ENCODE peak calls at places on chromosomes 13 and 19, in eight cellular contexts. L is choroid plexus epithelial cell; C is CD4-positive, alpha-beta T cell; E is upper lobe of left lung; A is nephron progenitor cell; Y is AG04450; K is mucosa of descending colon; D is HCT116. F is an unnamed sample.

GRCh38 chr19:7340959-7341837 is 7.5 kb upstream of the ARHGEF18 start:
- DNase-seq in D (peak), L (peak), C (peak), K (peak), A (peak), Y (peak), E (no peak), F (peak)

GRCh38 chr19:58227964-58228583 is 640 bp upstream of the ZNF544 start:
- DNase-seq in Y (no peak), L (peak), C (no peak), K (no peak), A (no peak), E (no peak), D (no peak), F (no peak)

GRCh38 chr13:95298971-95299627 is 2.2 kb downstream of the ABCC4 start:
- DNase-seq in C (no peak), A (no peak), Y (peak), L (peak), K (no peak), E (no peak), D (peak), F (no peak)

GRCh38 chr13:106373304-106373988 is 162.0 kb downstream of the EFNB2 start:
- DNase-seq in K (no peak), L (peak), Y (no peak), A (peak), D (no peak), C (no peak), E (no peak), F (peak)

GRCh38 chr13:100040196-100040595 is 48.7 kb upstream of the PCCA start:
- DNase-seq in C (no peak), L (peak), E (no peak), Y (no peak), D (no peak), K (no peak), A (no peak), F (no peak)

GRCh38 chr13:32175307-32175706 is 139.9 kb downstream of the ZAR1L start:
- DNase-seq in E (no peak), C (no peak), A (peak), D (no peak), Y (no peak), K (no peak), L (no peak), F (no peak)

GRCh38 chr19:55913643-55914268 is 18.4 kb downstream of the NLRP13 start:
- DNase-seq in C (no peak), E (no peak), A (no peak), D (peak), K (peak), Y (no peak), L (no peak), F (no peak)

GRCh38 chr13:91845612-91846011 is 447.2 kb downstream of the GPC5 start:
- DNase-seq in L (no peak), K (no peak), D (no peak), E (no peak), C (no peak), Y (no peak), A (no peak), F (no peak)

GRCh38 chr13:90055121-90055520 is 1292.4 kb upstream of the MIR17HG start:
- DNase-seq in E (no peak), K (no peak), D (peak), L (peak), Y (no peak), C (no peak), A (no peak), F (no peak)

GRCh38 chr13:20492641-20493040 is 33.0 kb downstream of the CRYL1 start:
- DNase-seq in D (peak), Y (no peak), K (no peak), C (no peak), E (no peak), L (peak), A (peak), F (peak)

GRCh38 chr19:10227215-10227971 is 3.7 kb downstream of the S1PR2 start:
- DNase-seq in E (peak), Y (no peak), L (peak), A (peak), C (no peak), D (no peak), K (no peak), F (no peak)

GRCh38 chr13:112903071-112903577 is 65.9 kb upstream of the MCF2L start:
- DNase-seq in L (no peak), A (no peak), C (no peak), E (no peak), D (no peak), Y (no peak), K (no peak), F (no peak)

GRCh38 chr13:96020941-96021340 is 32.3 kb downstream of the UGGT2 start:
- DNase-seq in K (no peak), L (no peak), E (no peak), C (no peak), A (no peak), D (no peak), Y (no peak), F (no peak)

GRCh38 chr13:31627097-31627496 is 112.2 kb upstream of the RXFP2 start:
- DNase-seq in K (no peak), D (no peak), Y (no peak), L (peak), A (no peak), E (no peak), C (no peak), F (no peak)

GRCh38 chr13:78194904-78195639 is 276.4 kb upstream of the EDNRB start:
- DNase-seq in L (peak), E (no peak), K (no peak), C (no peak), A (no peak), D (no peak), Y (no peak), F (no peak)

GRCh38 chr19:16185925-16186234 is 670 bp downstream of the FAM32A start:
- DNase-seq in C (no peak), D (no peak), A (no peak), Y (no peak), L (no peak), K (no peak), E (no peak), F (no peak)

GRCh38 chr13:107205318-107206112 is 637.6 kb upstream of the ARGLU1 start:
- DNase-seq in L (peak), D (no peak), Y (peak), C (peak), K (peak), E (peak), A (peak), F (peak)

GRCh38 chr13:98432638-98433037 is 144.3 kb downstream of the STK24 start:
- DNase-seq in Y (no peak), E (no peak), A (no peak), K (no peak), L (no peak), D (no peak), C (no peak), F (no peak)

GRCh38 chr13:113464476-113464875 is 11.2 kb upstream of the ADPRHL1 start:
- DNase-seq in D (no peak), K (no peak), L (no peak), Y (no peak), C (no peak), E (no peak), A (no peak), F (no peak)

GRCh38 chr19:23762884-23763711 is 4.4 kb upstream of the ZNF681 start:
- DNase-seq in K (peak), D (no peak), A (peak), Y (no peak), C (peak), L (peak), E (peak), F (peak)

GRCh38 chr19:57815247-57816075 is 748 bp upstream of the ZNF552 start:
- DNase-seq in E (no peak), Y (no peak), D (no peak), C (no peak), L (no peak), A (no peak), K (no peak), F (no peak)

GRCh38 chr13:41554626-41555386 is 97.5 kb downstream of the RGCC start:
- DNase-seq in K (no peak), D (no peak), A (no peak), Y (no peak), L (no peak), C (no peak), E (no peak), F (no peak)
- TF ChIP-seq CTCF in K (no peak), D (no peak), A (no peak), Y (no peak), L (no peak), C (no peak), E (no peak), F (no peak)

GRCh38 chr19:8342684-8343482 is at the start of gene KANK3:
- DNase-seq in L (peak), D (peak), K (peak), A (peak), Y (peak), E (peak), C (peak), F (peak)
- TF ChIP-seq CTCF in L (no peak), D (no peak), K (no peak), A (no peak), Y (no peak), E (no peak), C (no peak), F (no peak)

GRCh38 chr13:43800828-43801227 is 14.1 kb upstream of the ENOX1 start:
- DNase-seq in K (no peak), D (no peak), A (no peak), L (no peak), C (no peak), Y (no peak), E (no peak), F (no peak)

GRCh38 chr13:43805071-43805468 is 18.3 kb upstream of the ENOX1 start:
- DNase-seq in L (peak), K (no peak), D (peak), E (no peak), Y (peak), A (no peak), C (no peak), F (no peak)

GRCh38 chr13:43805681-43806128 is 18.9 kb upstream of the ENOX1 start:
- DNase-seq in Y (no peak), A (no peak), D (no peak), C (no peak), E (no peak), L (peak), K (no peak), F (no peak)

GRCh38 chr13:43802511-43802910 is 15.7 kb upstream of the ENOX1 start:
- DNase-seq in K (no peak), L (no peak), D (no peak), Y (no peak), E (no peak), A (no peak), C (no peak), F (no peak)

DNA sequence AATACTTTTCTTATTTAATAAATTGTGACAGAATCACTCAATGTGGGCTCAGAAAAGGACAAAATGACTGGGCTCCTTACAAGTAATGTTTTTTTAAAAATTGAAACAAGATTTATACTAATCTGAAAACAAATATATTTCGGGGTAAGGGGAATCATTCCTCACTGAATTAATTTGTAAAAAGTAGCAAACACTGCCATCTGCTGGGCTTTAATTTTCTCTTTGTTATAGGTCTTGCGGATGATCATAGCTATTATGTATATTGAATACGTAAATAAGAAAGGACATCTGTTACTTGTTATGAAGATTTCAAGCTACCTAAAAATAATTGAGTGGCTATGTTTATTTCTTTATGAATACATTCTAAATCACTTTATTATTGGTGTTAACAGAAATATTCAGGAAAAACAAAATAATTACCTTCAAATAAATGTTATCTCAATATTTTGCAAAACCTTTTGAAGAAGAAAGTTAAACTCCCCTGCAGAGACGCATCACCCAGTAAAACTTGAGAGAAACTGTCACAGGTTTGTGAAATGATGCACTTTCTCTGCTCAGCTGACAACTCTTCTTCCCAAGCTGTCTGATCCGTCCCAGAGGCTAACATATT is 17.8 kb upstream of the ENOX1 start:
- DNase-seq in D (peak), Y (peak), K (no peak), C (no peak), A (no peak), L (peak), E (no peak), F (no peak)
- TF ChIP-seq CTCF in D (peak), Y (peak), K (no peak), C (peak), A (peak), L (peak), E (peak), F (peak)

GRCh38 chr19:45864629-45865082 is 530 bp downstream of the FOXA3 start:
- DNase-seq in C (no peak), K (no peak), Y (no peak), E (no peak), A (no peak), L (no peak), D (no peak), F (no peak)

GRCh38 chr19:45862271-45862563 is 730 bp downstream of the SYMPK start:
- DNase-seq in K (peak), E (no peak), C (no peak), A (no peak), L (no peak), D (no peak), Y (no peak), F (no peak)

GRCh38 chr19:45863335-45863839 is 440 bp upstream of the SYMPK start:
- DNase-seq in D (no peak), Y (no peak), C (no peak), L (no peak), K (no peak), A (no peak), E (no peak), F (no peak)

GRCh38 chr19:45863840-45864628 is at the start of gene FOXA3:
- DNase-seq in L (peak), Y (no peak), A (peak), E (peak), D (no peak), K (peak), C (no peak), F (peak)

GRCh38 chr19:45862564-45863334 is at the start of gene SYMPK:
- DNase-seq in A (peak), E (peak), Y (peak), C (peak), D (peak), K (peak), L (peak), F (peak)
- TF ChIP-seq CTCF in A (no peak), E (no peak), Y (no peak), C (no peak), D (no peak), K (peak), L (no peak), F (no peak)

GRCh38 chr13:38872693-38873092 is 117.9 kb downstream of the STOML3 start:
- DNase-seq in L (peak), A (peak), D (peak), K (no peak), C (peak), E (no peak), Y (no peak), F (peak)
- TF ChIP-seq CTCF in L (peak), A (peak), D (peak), K (no peak), C (peak), E (no peak), Y (peak), F (peak)

GRCh38 chr19:49676136-49676689 is 858 bp upstream of the PRMT1 start:
- DNase-seq in A (peak), K (peak), L (peak), Y (peak), C (no peak), D (peak), E (no peak), F (peak)

GRCh38 chr19:49678970-49679831 is 2.1 kb downstream of the PRMT1 start:
- DNase-seq in A (no peak), K (no peak), E (no peak), C (no peak), L (no peak), D (no peak), Y (no peak), F (no peak)

GRCh38 chr19:49677901-49678674 is 1.0 kb downstream of the PRMT1 start:
- DNase-seq in C (peak), K (peak), Y (no peak), A (peak), L (peak), D (no peak), E (no peak), F (peak)

GRCh38 chr19:49676690-49677231 is 310 bp upstream of the PRMT1 start:
- DNase-seq in A (peak), K (peak), D (peak), Y (peak), L (peak), C (peak), E (peak), F (peak)

GRCh38 chr19:49677232-49677881 is at the start of gene PRMT1:
- DNase-seq in C (no peak), E (peak), D (no peak), K (peak), Y (no peak), A (peak), L (peak), F (peak)
- TF ChIP-seq CTCF in C (no peak), E (no peak), D (no peak), K (no peak), Y (no peak), A (no peak), L (no peak), F (no peak)

DNA sequence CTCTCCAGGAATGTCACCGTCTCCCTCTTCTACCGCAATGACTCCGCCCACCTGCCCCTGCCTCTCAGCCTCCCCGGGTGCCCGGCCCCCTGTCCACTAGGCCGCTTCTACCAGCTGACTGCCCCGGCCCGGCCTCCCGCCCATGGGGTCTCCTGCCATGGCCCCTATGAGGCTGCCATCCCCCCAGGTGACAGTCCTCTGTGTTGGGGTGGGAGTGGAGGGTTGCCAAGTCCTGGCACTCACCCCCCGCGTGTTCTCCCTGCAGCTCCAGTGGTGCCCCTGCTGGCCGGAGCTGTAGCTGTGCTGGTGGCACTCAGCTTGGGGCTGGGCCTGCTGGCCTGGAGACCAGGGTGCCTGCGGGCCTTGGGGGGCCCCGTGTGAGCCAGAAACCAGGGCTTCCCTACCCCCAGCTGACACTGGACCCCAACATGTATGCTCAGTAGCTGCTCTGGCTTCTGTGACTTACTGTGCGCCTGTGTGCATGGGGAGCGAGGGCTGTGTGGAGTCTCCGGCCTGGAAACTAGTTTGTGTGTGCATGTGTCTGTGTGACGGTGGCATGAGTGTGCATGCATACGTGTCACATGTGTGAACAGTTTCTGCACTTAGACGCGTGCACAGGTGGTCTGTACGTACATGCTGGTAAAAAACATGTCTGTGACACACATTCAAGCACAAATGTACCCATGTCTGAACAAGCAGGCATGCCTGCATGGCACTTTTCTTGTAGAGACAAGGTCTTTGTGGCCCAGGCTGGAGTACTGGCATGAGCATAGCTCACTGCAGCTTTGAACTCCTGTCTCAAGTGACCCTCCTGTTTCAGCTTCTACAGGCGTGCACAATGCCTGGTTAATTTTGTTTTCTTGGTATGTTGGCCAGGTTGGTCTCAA is 4.8 kb downstream of the ACP4 start:
- DNase-seq in C (no peak), Y (no peak), A (no peak), D (no peak), L (no peak), K (peak), E (peak), F (no peak)
- TF ChIP-seq CTCF in C (no peak), Y (peak), A (no peak), D (peak), L (peak), K (no peak), E (no peak), F (no peak)

GRCh38 chr19:41701401-41702075 is 6.9 kb upstream of the CEACAM5 start:
- DNase-seq in A (no peak), L (no peak), D (no peak), Y (no peak), K (peak), C (no peak), E (no peak), F (no peak)
- TF ChIP-seq CTCF in A (no peak), L (no peak), D (peak), Y (no peak), K (peak), C (no peak), E (no peak), F (no peak)

GRCh38 chr19:4647676-4648644 is 8.6 kb downstream of the TNFAIP8L1 start:
- DNase-seq in D (no peak), Y (no peak), L (peak), A (no peak), K (no peak), C (no peak), E (no peak), F (peak)
- TF ChIP-seq CTCF in D (peak), Y (no peak), L (peak), A (no peak), K (no peak), C (no peak), E (no peak), F (peak)